ENCODE peak calls at places on chromosomes 13 and 19, in four cellular contexts. One of them, this sample, is unnamed.
A peak's percentile ranks its signal among the peaks of the same experiment; 100 is the strongest.

GRCh38 chr19:10159610-10160009 is 35.1 kb downstream of the DNMT1 start:
- DNase-seq in ELR: no peak
- DNase-seq in mammary epithelial cell: no peak
- DNase-seq in head of caudate nucleus: no peak
- DNase-seq in this sample: no peak

GRCh38 chr13:31038834-31039552 is 106.5 kb downstream of the TEX26 start:
- DNase-seq in ELR: peak; percentile 62
- DNase-seq in mammary epithelial cell: peak; percentile 70
- DNase-seq in head of caudate nucleus: no peak
- DNase-seq in this sample: peak; percentile 28

GRCh38 chr19:6736169-6736916 is 1.0 kb downstream of the GPR108 start:
- DNase-seq in ELR: peak; percentile 91
- DNase-seq in mammary epithelial cell: peak; percentile 92
- DNase-seq in head of caudate nucleus: peak; percentile 44
- DNase-seq in this sample: peak; percentile 94

GRCh38 chr13:87042946-87043345 is 628.2 kb upstream of the SLITRK5 start:
- DNase-seq in ELR: peak; percentile 59
- DNase-seq in mammary epithelial cell: no peak
- DNase-seq in head of caudate nucleus: no peak
- DNase-seq in this sample: no peak

GRCh38 chr13:33676700-33677048 is 141.3 kb upstream of the RFC3 start:
- DNase-seq in ELR: peak; percentile 61
- DNase-seq in mammary epithelial cell: peak; percentile 61
- DNase-seq in head of caudate nucleus: peak; percentile 39
- DNase-seq in this sample: peak; percentile 77

GRCh38 chr19:29076161-29076560 is 136.8 kb downstream of the UQCRFS1 start:
- DNase-seq in ELR: no peak
- DNase-seq in mammary epithelial cell: no peak
- DNase-seq in head of caudate nucleus: no peak
- DNase-seq in this sample: no peak

GRCh38 chr19:14502334-14503092 is 6.6 kb upstream of the GIPC1 start:
- DNase-seq in ELR: peak; percentile 46
- DNase-seq in mammary epithelial cell: no peak
- DNase-seq in head of caudate nucleus: no peak
- DNase-seq in this sample: peak; percentile 84

GRCh38 chr13:50386527-50387123 is 371.4 kb downstream of the KCNRG start:
- DNase-seq in ELR: no peak
- DNase-seq in mammary epithelial cell: no peak
- DNase-seq in head of caudate nucleus: no peak
- DNase-seq in this sample: no peak

GRCh38 chr19:2051771-2052704 is 994 bp upstream of the MKNK2 start:
- DNase-seq in ELR: no peak
- DNase-seq in mammary epithelial cell: no peak
- DNase-seq in head of caudate nucleus: no peak
- DNase-seq in this sample: no peak

GRCh38 chr13:76148926-76149325 is 512.8 kb downstream of the LMO7 start:
- DNase-seq in ELR: peak; percentile 65
- DNase-seq in mammary epithelial cell: peak; percentile 39
- DNase-seq in head of caudate nucleus: no peak
- DNase-seq in this sample: peak; percentile 6

GRCh38 chr19:51398096-51398704 is 7.8 kb upstream of the C19orf84 start:
- DNase-seq in ELR: peak; percentile 60
- DNase-seq in mammary epithelial cell: no peak
- DNase-seq in head of caudate nucleus: no peak
- DNase-seq in this sample: peak; percentile 43

GRCh38 chr13:110308377-110309158 is 1.5 kb downstream of the COL4A2 start:
- DNase-seq in ELR: peak; percentile 78
- DNase-seq in mammary epithelial cell: peak; percentile 67
- DNase-seq in head of caudate nucleus: no peak
- DNase-seq in this sample: peak; percentile 57

GRCh38 chr19:39558623-39559117 is 18.7 kb upstream of the EID2 start:
- DNase-seq in ELR: no peak
- DNase-seq in mammary epithelial cell: no peak
- DNase-seq in head of caudate nucleus: no peak
- DNase-seq in this sample: no peak

GRCh38 chr19:15379996-15380647 is 535 bp upstream of the AKAP8 start:
- DNase-seq in ELR: peak; percentile 58
- DNase-seq in mammary epithelial cell: peak; percentile 69
- DNase-seq in head of caudate nucleus: peak; percentile 17
- DNase-seq in this sample: peak; percentile 61

GRCh38 chr19:46691104-46691503 is 25.8 kb downstream of the PRKD2 start:
- DNase-seq in ELR: peak; percentile 11
- DNase-seq in mammary epithelial cell: no peak
- DNase-seq in head of caudate nucleus: no peak
- DNase-seq in this sample: no peak

GRCh38 chr19:11191273-11191755 is 6.0 kb downstream of the KANK2 start:
- DNase-seq in ELR: peak; percentile 82
- DNase-seq in mammary epithelial cell: peak; percentile 5
- DNase-seq in head of caudate nucleus: no peak
- DNase-seq in this sample: peak; percentile 54

GRCh38 chr13:99288069-99288468 is 19.1 kb downstream of the GPR183 start:
- DNase-seq in ELR: no peak
- DNase-seq in mammary epithelial cell: no peak
- DNase-seq in head of caudate nucleus: no peak
- DNase-seq in this sample: peak; percentile 41

GRCh38 chr13:23381877-23382276 is 51.6 kb downstream of the SACS start:
- DNase-seq in ELR: no peak
- DNase-seq in mammary epithelial cell: no peak
- DNase-seq in head of caudate nucleus: no peak
- DNase-seq in this sample: no peak

GRCh38 chr13:44451651-44452050 is 78.0 kb downstream of the SERP2 start:
- DNase-seq in ELR: no peak
- DNase-seq in mammary epithelial cell: no peak
- DNase-seq in head of caudate nucleus: no peak
- DNase-seq in this sample: no peak

GRCh38 chr19:45087531-45087930 is 5.4 kb upstream of the PPP1R37 start:
- DNase-seq in ELR: no peak
- DNase-seq in mammary epithelial cell: no peak
- DNase-seq in head of caudate nucleus: no peak
- DNase-seq in this sample: no peak

GRCh38 chr19:32396046-32396652 is 9.4 kb upstream of the DPY19L3 start:
- DNase-seq in ELR: no peak
- DNase-seq in mammary epithelial cell: peak; percentile 44
- DNase-seq in head of caudate nucleus: peak; percentile 50
- DNase-seq in this sample: no peak

GRCh38 chr13:79228972-79229371 is 177.1 kb downstream of the RBM26 start:
- DNase-seq in ELR: peak; percentile 60
- DNase-seq in mammary epithelial cell: peak; percentile 49
- DNase-seq in head of caudate nucleus: no peak
- DNase-seq in this sample: peak; percentile 29

GRCh38 chr19:23913931-23914330 is 755 bp upstream of the ZNF726 start:
- DNase-seq in ELR: no peak
- DNase-seq in mammary epithelial cell: no peak
- DNase-seq in head of caudate nucleus: no peak
- DNase-seq in this sample: no peak

GRCh38 chr13:99313473-99313872 is 6.3 kb upstream of the GPR183 start:
- DNase-seq in ELR: peak; percentile 34
- DNase-seq in mammary epithelial cell: no peak
- DNase-seq in head of caudate nucleus: no peak
- DNase-seq in this sample: no peak

GRCh38 chr19:54351474-54351873 is 12.5 kb upstream of the LILRA4 start:
- DNase-seq in ELR: no peak
- DNase-seq in mammary epithelial cell: no peak
- DNase-seq in head of caudate nucleus: no peak
- DNase-seq in this sample: no peak

GRCh38 chr19:35383536-35383935 is 12.7 kb downstream of the GPR42 start:
- DNase-seq in ELR: no peak
- DNase-seq in mammary epithelial cell: no peak
- DNase-seq in head of caudate nucleus: no peak
- DNase-seq in this sample: no peak

GRCh38 chr13:32381539-32381938 is 46.4 kb downstream of the N4BP2L1 start:
- DNase-seq in ELR: peak; percentile 7
- DNase-seq in mammary epithelial cell: peak; percentile 13
- DNase-seq in head of caudate nucleus: no peak
- DNase-seq in this sample: peak; percentile 17

GRCh38 chr19:48868196-48868886 is at the start of gene PLEKHA4:
- DNase-seq in ELR: peak; percentile 60
- DNase-seq in mammary epithelial cell: peak; percentile 54
- DNase-seq in head of caudate nucleus: no peak
- DNase-seq in this sample: peak; percentile 67

GRCh38 chr13:114053026-114053425 is 79.2 kb upstream of the C13orf46 start:
- DNase-seq in ELR: peak; percentile 84
- DNase-seq in mammary epithelial cell: no peak
- DNase-seq in head of caudate nucleus: no peak
- DNase-seq in this sample: no peak

GRCh38 chr19:43674630-43674982 is 4.6 kb upstream of the PLAUR start:
- DNase-seq in ELR: peak; percentile 80
- DNase-seq in mammary epithelial cell: peak; percentile 64
- DNase-seq in head of caudate nucleus: no peak
- DNase-seq in this sample: peak; percentile 50

GRCh38 chr13:92843549-92843948 is 383.1 kb upstream of the GPC6 start:
- DNase-seq in ELR: peak; percentile 51
- DNase-seq in mammary epithelial cell: peak; percentile 60
- DNase-seq in head of caudate nucleus: no peak
- DNase-seq in this sample: peak; percentile 65

GRCh38 chr13:51564252-51564651 is 20.0 kb upstream of the WDFY2 start:
- DNase-seq in ELR: no peak
- DNase-seq in mammary epithelial cell: no peak
- DNase-seq in head of caudate nucleus: no peak
- DNase-seq in this sample: no peak

GRCh38 chr13:44299142-44299541 is 74.5 kb upstream of the SERP2 start:
- DNase-seq in ELR: peak; percentile 63
- DNase-seq in mammary epithelial cell: no peak
- DNase-seq in head of caudate nucleus: no peak
- DNase-seq in this sample: peak; percentile 5

GRCh38 chr13:55038230-55038629 is 2009.6 kb downstream of the OLFM4 start:
- DNase-seq in ELR: no peak
- DNase-seq in mammary epithelial cell: no peak
- DNase-seq in head of caudate nucleus: no peak
- DNase-seq in this sample: no peak

GRCh38 chr13:113874579-113875428 is 10.9 kb upstream of the GAS6 start:
- DNase-seq in ELR: no peak
- DNase-seq in mammary epithelial cell: no peak
- DNase-seq in head of caudate nucleus: no peak
- DNase-seq in this sample: no peak